ENCODE peak calls at places on chromosomes 11 and 22, in ten cellular contexts. H is ureter; W is tibial nerve; I is stimulated activated naive B cell treated with anti-CD40 and anti-IgM and Interleukin-4, amounts not matched to agents 10 μg/mL and 1 μg/mL and 100 μg/mL, for 72 hours; E is fibroblast of mammary gland; O is GDM1; M is progenitor cell of endocrine pancreas; F is GM13977; D is CD8-positive, alpha-beta T cell; A is activated CD4-positive, alpha-beta T cell treated with anti-CD3 and anti-CD28 coated beads, Interleukin-2, amount 50 U/mL, for 48 hours. J is an unnamed sample.
A peak's percentile ranks its signal among the peaks of the same experiment; 100 is the strongest.

GRCh38 chr11:11967669-11968510 is 40.5 kb downstream of the DKK3 start:
- DNase-seq in H (no peak), W (no peak), I (no peak), E (no peak), O (no peak), M (no peak), F (peak; percentile 3), D (no peak), A (no peak), J (no peak)

GRCh38 chr11:15208570-15209222 is 94.0 kb downstream of the INSC start:
- DNase-seq in H (peak; percentile 82), W (peak; percentile 40), I (peak; percentile 58), E (peak; percentile 60), O (peak; percentile 24), M (peak; percentile 85), F (peak; percentile 82), D (peak; percentile 80), A (peak; percentile 79), J (peak; percentile 58)

GRCh38 chr22:29584975-29585374 is 4.1 kb upstream of the NIPSNAP1 start:
- DNase-seq in H (no peak), W (no peak), I (no peak), E (no peak), O (no peak), M (no peak), F (no peak), D (no peak), A (no peak), J (no peak)

GRCh38 chr11:27886765-27887328 is 186.6 kb upstream of the BDNF start:
- DNase-seq in H (no peak), W (no peak), I (no peak), E (no peak), O (no peak), M (no peak), F (no peak), D (no peak), A (no peak), J (no peak)

GRCh38 chr11:131470526-131470925 is 100.1 kb downstream of the NTM start:
- DNase-seq in H (no peak), W (no peak), I (no peak), E (no peak), O (no peak), M (no peak), F (no peak), D (no peak), A (no peak), J (no peak)

GRCh38 chr22:49096476-49096875 is 731.2 kb downstream of the BRD1 start:
- DNase-seq in H (no peak), W (no peak), I (no peak), E (no peak), O (no peak), M (no peak), F (no peak), D (no peak), A (no peak), J (no peak)

GRCh38 chr11:118338637-118339061 is 3.9 kb downstream of the CD3D start:
- DNase-seq in H (peak; percentile 65), W (no peak), I (no peak), E (no peak), O (peak; percentile 29), M (no peak), F (peak; percentile 60), D (peak; percentile 91), A (peak; percentile 89), J (no peak)

GRCh38 chr11:65323813-65324212 is 9.1 kb downstream of the CDC42EP2 start:
- DNase-seq in H (no peak), W (no peak), I (no peak), E (no peak), O (no peak), M (no peak), F (no peak), D (no peak), A (no peak), J (no peak)

GRCh38 chr11:110130642-110131238 is 37.5 kb downstream of the ZC3H12C start:
- DNase-seq in H (no peak), W (no peak), I (no peak), E (no peak), O (no peak), M (peak; percentile 38), F (no peak), D (no peak), A (no peak), J (no peak)

GRCh38 chr11:11313426-11313825 is 39.6 kb downstream of the CSNK2A3 start:
- DNase-seq in H (no peak), W (no peak), I (no peak), E (peak; percentile 66), O (no peak), M (no peak), F (no peak), D (no peak), A (no peak), J (no peak)

GRCh38 chr11:114044042-114044871 is 15.3 kb upstream of the ZBTB16 start:
- DNase-seq in H (no peak), W (no peak), I (no peak), E (no peak), O (no peak), M (no peak), F (no peak), D (no peak), A (no peak), J (no peak)

GRCh38 chr11:116207349-116207748 is 565.4 kb downstream of the BUD13 start:
- DNase-seq in H (no peak), W (no peak), I (no peak), E (no peak), O (no peak), M (no peak), F (no peak), D (no peak), A (no peak), J (no peak)

GRCh38 chr11:71582309-71582895 is at the start of gene KRTAP5-11:
- DNase-seq in H (no peak), W (no peak), I (no peak), E (no peak), O (no peak), M (no peak), F (no peak), D (no peak), A (no peak), J (no peak)

GRCh38 chr11:31804439-31805036 is 6.6 kb downstream of the PAX6 start:
- DNase-seq in H (no peak), W (no peak), I (no peak), E (no peak), O (no peak), M (no peak), F (peak; percentile 52), D (no peak), A (no peak), J (no peak)

GRCh38 chr11:76835928-76836612 is 24.6 kb upstream of the ACER3 start:
- DNase-seq in H (peak; percentile 74), W (no peak), I (no peak), E (peak; percentile 86), O (no peak), M (no peak), F (no peak), D (no peak), A (no peak), J (no peak)

GRCh38 chr11:57566564-57567209 is 785 bp downstream of the UBE2L6 start:
- DNase-seq in H (no peak), W (no peak), I (no peak), E (peak; percentile 55), O (no peak), M (no peak), F (peak; percentile 43), D (no peak), A (peak; percentile 22), J (no peak)

GRCh38 chr11:31806186-31806943 is 4.8 kb downstream of the PAX6 start:
- DNase-seq in H (no peak), W (no peak), I (no peak), E (no peak), O (no peak), M (no peak), F (peak; percentile 36), D (no peak), A (no peak), J (no peak)

GRCh38 chr22:50507991-50508884 is at the start of gene NCAPH2:
- DNase-seq in H (peak; percentile 97), W (peak; percentile 90), I (peak; percentile 96), E (peak; percentile 95), O (peak; percentile 94), M (no peak), F (peak; percentile 100), D (peak; percentile 98), A (peak; percentile 98), J (peak; percentile 93)

GRCh38 chr22:25950101-25950500 is 208.1 kb downstream of the MYO18B start:
- DNase-seq in H (no peak), W (no peak), I (peak; percentile 40), E (no peak), O (no peak), M (no peak), F (peak; percentile 74), D (no peak), A (no peak), J (no peak)

GRCh38 chr11:1006762-1007161 is 29.8 kb downstream of the MUC6 start:
- DNase-seq in H (no peak), W (no peak), I (no peak), E (no peak), O (no peak), M (no peak), F (no peak), D (no peak), A (no peak), J (no peak)

GRCh38 chr11:92941676-92942571 is 27.5 kb upstream of the MTNR1B start:
- DNase-seq in H (no peak), W (no peak), I (no peak), E (peak; percentile 44), O (peak; percentile 6), M (no peak), F (peak; percentile 59), D (no peak), A (peak; percentile 8), J (no peak)

GRCh38 chr11:76946223-76946622 is 85.5 kb downstream of the ACER3 start:
- DNase-seq in H (no peak), W (no peak), I (no peak), E (no peak), O (no peak), M (no peak), F (no peak), D (no peak), A (no peak), J (no peak)

GRCh38 chr11:108346451-108346850 is 120.9 kb downstream of the C11orf65 start:
- DNase-seq in H (no peak), W (no peak), I (no peak), E (no peak), O (no peak), M (no peak), F (no peak), D (no peak), A (no peak), J (no peak)

GRCh38 chr11:117834068-117834810 is 9.7 kb upstream of the FXYD2 start:
- DNase-seq in H (no peak), W (no peak), I (no peak), E (no peak), O (no peak), M (no peak), F (no peak), D (no peak), A (no peak), J (no peak)

GRCh38 chr11:94151903-94152677 is 23.4 kb downstream of the PANX1 start:
- DNase-seq in H (no peak), W (no peak), I (no peak), E (peak; percentile 92), O (no peak), M (no peak), F (no peak), D (no peak), A (peak; percentile 34), J (no peak)

GRCh38 chr11:2127357-2127971 is 11.7 kb downstream of the IGF2 start:
- DNase-seq in H (no peak), W (no peak), I (no peak), E (no peak), O (no peak), M (peak; percentile 9), F (no peak), D (no peak), A (no peak), J (no peak)

J was measured in iPS DF 6.9.